ENCODE peak calls at places on chromosomes 5 and 9, in four cellular contexts. X is erythroblast, B is SK-N-MC, M is T-helper 2 cell. F is an unnamed sample.

GRCh38 chr5:159104058-159104651 is 4.4 kb upstream of the EBF1 start:
- DNase-seq in X (no peak), B (no peak), M (no peak), F (peak)

GRCh38 chr9:129995409-129996160 is 47.4 kb downstream of the FNBP1 start:
- DNase-seq in X (no peak), B (no peak), M (no peak), F (peak)

GRCh38 chr5:134370306-134370870 is 981 bp upstream of the UBE2B start:
- DNase-seq in X (no peak), B (no peak), M (no peak), F (no peak)

GRCh38 chr9:76588320-76588719 is 129.3 kb downstream of the GCNT1 start:
- DNase-seq in X (no peak), B (no peak), M (no peak), F (no peak)

GRCh38 chr5:40716000-40716399 is 36.3 kb downstream of the PTGER4 start:
- DNase-seq in X (no peak), B (no peak), M (no peak), F (no peak)

GRCh38 chr5:40628428-40628827 is 51.3 kb upstream of the PTGER4 start:
- DNase-seq in X (no peak), B (no peak), M (no peak), F (no peak)

GRCh38 chr5:89083791-89084190 is 200.8 kb upstream of the MEF2C start:
- DNase-seq in X (no peak), B (no peak), M (no peak), F (no peak)

GRCh38 chr9:34505370-34506120 is 17.2 kb downstream of the ENHO start:
- DNase-seq in X (no peak), B (no peak), M (no peak), F (no peak)

GRCh38 chr9:97502984-97503861 is 1.8 kb downstream of the TMOD1 start:
- DNase-seq in X (peak), B (no peak), M (no peak), F (peak)

GRCh38 chr9:99071313-99072039 is 33.4 kb upstream of the TGFBR1 start:
- DNase-seq in X (no peak), B (no peak), M (no peak), F (no peak)

GRCh38 chr9:137320555-137321384 is 18.7 kb upstream of the NRARP start:
- DNase-seq in X (no peak), B (no peak), M (no peak), F (no peak)

GRCh38 chr5:59328801-59329296 is 564.7 kb downstream of the PDE4D start:
- DNase-seq in X (no peak), B (no peak), M (no peak), F (no peak)

GRCh38 chr5:102718819-102719218 is 36.3 kb upstream of the PAM start:
- DNase-seq in X (no peak), B (no peak), M (no peak), F (no peak)

GRCh38 chr9:101626295-101626694 is 31.5 kb upstream of the PPP3R2 start:
- DNase-seq in X (no peak), B (no peak), M (no peak), F (no peak)

GRCh38 chr5:60844429-60844890 is 391 bp upstream of the ELOVL7 start:
- DNase-seq in X (no peak), B (no peak), M (no peak), F (no peak)

F was measured in K562.